ENCODE peak calls at places on chromosome 1, in nine cellular contexts. X is tibial artery, D is psoas muscle, Y is GM23338, P is lung, L is stomach, T is colonic mucosa, V is body of pancreas, I is GM12878. N is an unnamed sample.

GRCh38 chr1:182527680-182528079 is 61.4 kb downstream of the RNASEL start:
- DNase-seq in P (no peak), V (no peak), X (no peak), D (no peak), Y (no peak), L (no peak), T (no peak), I (no peak), N (no peak)

GRCh38 chr1:9841460-9841859 is 17.7 kb upstream of the CLSTN1 start:
- DNase-seq in D (no peak), L (no peak), I (no peak), P (no peak), T (no peak), V (no peak), Y (no peak), X (no peak), N (no peak)

GRCh38 chr1:118147542-118147941 is 37.5 kb downstream of the SPAG17 start:
- DNase-seq in D (no peak), I (no peak), P (no peak), L (no peak), T (no peak), Y (no peak), X (no peak), V (no peak), N (no peak)

GRCh38 chr1:206550446-206550845 is 43.1 kb downstream of the RASSF5 start:
- DNase-seq in P (no peak), V (no peak), I (no peak), T (no peak), Y (no peak), L (no peak), X (no peak), D (no peak), N (no peak)

GRCh38 chr1:26839779-26840178 is 13.3 kb downstream of the ZDHHC18 start:
- DNase-seq in I (no peak), X (no peak), P (no peak), V (no peak), L (no peak), Y (no peak), T (no peak), D (no peak), N (no peak)

GRCh38 chr1:5451671-5452070 is 540.6 kb downstream of the NPHP4 start:
- DNase-seq in Y (no peak), D (no peak), L (no peak), X (no peak), V (no peak), I (no peak), P (no peak), T (no peak), N (no peak)

GRCh38 chr1:200162861-200163260 is 135.4 kb downstream of the NR5A2 start:
- DNase-seq in X (no peak), P (no peak), V (no peak), D (no peak), I (no peak), Y (no peak), T (no peak), L (no peak), N (no peak)

GRCh38 chr1:105004515-105004914 is 1254.8 kb downstream of the AMY1C start:
- DNase-seq in T (no peak), P (no peak), I (no peak), Y (no peak), X (peak; percentile 35), L (no peak), V (no peak), D (no peak), N (no peak)

GRCh38 chr1:198564716-198565115 is 24.2 kb upstream of the ATP6V1G3 start:
- DNase-seq in X (no peak), D (no peak), Y (no peak), P (no peak), V (no peak), L (no peak), T (no peak), I (no peak), N (no peak)

GRCh38 chr1:201709564-201710295 is 119.2 kb upstream of the IPO9 start:
- DNase-seq in I (no peak), P (peak; percentile 69), Y (peak; percentile 87), X (peak; percentile 86), V (peak; percentile 72), D (peak; percentile 85), T (peak; percentile 78), L (peak; percentile 74), N (peak; percentile 20)

GRCh38 chr1:16451868-16452528 is 11.5 kb downstream of the NECAP2 start:
- DNase-seq in D (no peak), P (no peak), V (no peak), L (no peak), T (no peak), Y (no peak), X (peak; percentile 53), I (no peak), N (peak; percentile 60)

GRCh38 chr1:36955016-36955415 is 79.3 kb downstream of the GRIK3 start:
- DNase-seq in I (no peak), D (no peak), L (no peak), V (no peak), P (no peak), Y (no peak), X (no peak), T (no peak), N (no peak)

GRCh38 chr1:170967042-170967910 is 31.9 kb downstream of the MROH9 start:
- DNase-seq in P (no peak), V (peak; percentile 15), Y (peak; percentile 78), L (no peak), I (no peak), X (no peak), T (no peak), D (no peak), N (no peak)

GRCh38 chr1:56387071-56387747 is 192.2 kb downstream of the PLPP3 start:
- DNase-seq in P (no peak), X (no peak), I (no peak), T (no peak), Y (no peak), L (no peak), D (no peak), V (no peak), N (no peak)

GRCh38 chr1:239976130-239976968 is 115.3 kb upstream of the FMN2 start:
- DNase-seq in X (no peak), Y (peak; percentile 75), L (peak; percentile 63), T (peak; percentile 48), I (no peak), D (no peak), V (peak; percentile 57), P (no peak), N (no peak)

GRCh38 chr1:200090252-200091159 is 63.0 kb downstream of the NR5A2 start:
- DNase-seq in Y (peak; percentile 74), P (no peak), I (no peak), D (no peak), V (no peak), T (no peak), X (no peak), L (no peak), N (no peak)

GRCh38 chr1:100502052-100502792 is 35.7 kb upstream of the GPR88 start:
- DNase-seq in X (no peak), V (no peak), D (no peak), Y (no peak), L (no peak), I (no peak), P (no peak), T (no peak), N (no peak)

GRCh38 chr1:224340711-224341384 is 10.9 kb upstream of the NVL start:
- DNase-seq in V (peak; percentile 64), T (no peak), L (peak; percentile 54), P (no peak), I (no peak), X (no peak), Y (peak; percentile 76), D (no peak), N (no peak)

GRCh38 chr1:236425031-236425663 is 31.1 kb downstream of the EDARADD start:
- DNase-seq in I (peak; percentile 42), L (no peak), X (no peak), P (no peak), D (no peak), Y (peak; percentile 30), T (no peak), V (no peak), N (peak; percentile 65)
- TF ChIP-seq CTCF in I (peak; percentile 36), L (no peak), X (no peak), P (no peak), D (no peak), Y (peak; percentile 14), T (no peak), V (no peak), N (peak; percentile 45)

GRCh38 chr1:110668523-110668922 is 6.2 kb downstream of the KCNA3 start:
- DNase-seq in P (no peak), D (no peak), V (no peak), L (no peak), Y (no peak), I (no peak), T (no peak), X (no peak), N (no peak)

GRCh38 chr1:110672001-110672752 is 2.6 kb downstream of the KCNA3 start:
- DNase-seq in Y (peak; percentile 84), L (no peak), D (no peak), V (no peak), I (no peak), T (peak; percentile 32), X (no peak), P (no peak), N (peak; percentile 19)

GRCh38 chr1:110671323-110671722 is 3.4 kb downstream of the KCNA3 start:
- DNase-seq in P (no peak), X (no peak), D (no peak), V (no peak), Y (no peak), L (no peak), I (no peak), T (no peak), N (no peak)

GRCh38 chr1:110672753-110673108 is 2.0 kb downstream of the KCNA3 start:
- DNase-seq in T (no peak), P (no peak), X (no peak), I (peak; percentile 37), L (no peak), V (no peak), Y (no peak), D (no peak), N (peak; percentile 26)

DNA sequence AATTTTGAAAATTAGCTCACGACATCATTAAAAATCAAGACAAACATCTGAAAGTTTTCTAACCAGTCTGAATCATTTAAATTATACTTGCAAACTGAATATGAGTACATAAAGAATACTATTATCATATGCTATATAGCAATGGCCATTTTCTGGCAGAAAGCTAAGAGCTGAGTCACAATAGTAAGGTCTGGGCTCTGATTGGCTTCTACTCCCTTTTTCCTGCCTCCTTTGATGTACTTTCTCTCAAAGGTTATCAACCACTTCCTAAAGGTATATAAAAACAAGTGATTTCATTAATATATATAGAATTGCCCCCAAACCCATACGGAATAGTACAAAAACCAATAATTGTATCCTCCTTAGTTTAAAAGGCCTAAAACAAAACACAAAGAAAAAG is 7.0 kb downstream of the KCNA3 start:
- DNase-seq in T (no peak), X (no peak), D (no peak), Y (no peak), P (no peak), L (no peak), V (no peak), I (no peak), N (no peak)
- H3K27me3 ChIP-seq in T (no peaks in the 10 kb centered on the region), X (no peaks in the 10 kb centered on the region), D (no peaks in the 10 kb centered on the region), Y (peaks cover 13% of the 10 kb centered on the region), P (no peaks in the 10 kb centered on the region), L (no peaks in the 10 kb centered on the region), V (no peaks in the 10 kb centered on the region), I (no peaks in the 10 kb centered on the region), N (no peaks in the 10 kb centered on the region)

GRCh38 chr1:231757101-231757404 is 130.5 kb downstream of the DISC1 start:
- DNase-seq in T (no peak), X (no peak), D (no peak), Y (no peak), P (no peak), V (no peak), L (no peak), I (no peak), N (no peak)
- TF ChIP-seq CTCF in T (no peak), X (no peak), D (no peak), Y (no peak), P (no peak), V (no peak), L (no peak), I (no peak), N (no peak)

GRCh38 chr1:22342734-22343191 is 108.9 kb upstream of the ZBTB40 start:
- DNase-seq in P (no peak), D (no peak), V (no peak), Y (no peak), X (no peak), L (no peak), I (no peak), T (no peak), N (no peak)
- H3K27me3 ChIP-seq in P (no peaks in the 10 kb centered on the region), D (peaks cover 15% of the 10 kb centered on the region), V (no peaks in the 10 kb centered on the region), Y (no peaks in the 10 kb centered on the region), X (no peaks in the 10 kb centered on the region), L (no peaks in the 10 kb centered on the region), I (no peaks in the 10 kb centered on the region), T (peaks cover 4% of the 10 kb centered on the region), N (no peaks in the 10 kb centered on the region)

N was measured in GM06990.